ENCODE peak calls at places on chromosomes 13 and 19, in six cellular contexts. O is T-cell, W is T-helper 1 cell, L is fibroblast of gingiva, D is mammary epithelial cell, U is tibial artery. M is an unnamed sample.

GRCh38 chr13:105266615-105267014 is 1268.8 kb downstream of the EFNB2 start:
- DNase-seq in O (no peak), W (no peak), L (no peak), D (no peak), U (no peak), M (no peak)

GRCh38 chr19:6424190-6424938 is at the start of gene KHSRP:
- DNase-seq in O (no peak), W (no peak), L (no peak), D (no peak), U (no peak), M (peak; percentile 71)

GRCh38 chr13:29508130-29508873 is 87.2 kb downstream of the SLC7A1 start:
- DNase-seq in O (peak; percentile 64), W (peak; percentile 65), L (peak; percentile 74), D (peak; percentile 42), U (peak; percentile 92), M (peak; percentile 91)

GRCh38 chr13:80630685-80631121 is 289.8 kb upstream of the SPRY2 start:
- DNase-seq in O (no peak), W (no peak), L (peak; percentile 70), D (no peak), U (no peak), M (no peak)

GRCh38 chr19:19040417-19040816 is 7.0 kb downstream of the ARMC6 start:
- DNase-seq in O (no peak), W (no peak), L (peak; percentile 96), D (no peak), U (peak; percentile 93), M (no peak)

GRCh38 chr19:18501351-18501750 is 20.5 kb downstream of the ELL start:
- DNase-seq in O (no peak), W (no peak), L (no peak), D (no peak), U (no peak), M (no peak)

GRCh38 chr19:27750697-27751391 is 1462.1 kb downstream of the UQCRFS1 start:
- DNase-seq in O (no peak), W (no peak), L (no peak), D (no peak), U (no peak), M (no peak)

GRCh38 chr13:104737713-104738112 is 1671.5 kb upstream of the SLC10A2 start:
- DNase-seq in O (no peak), W (no peak), L (no peak), D (no peak), U (no peak), M (no peak)

GRCh38 chr13:71712988-71713653 is 153.9 kb downstream of the DACH1 start:
- DNase-seq in O (no peak), W (no peak), L (no peak), D (no peak), U (no peak), M (no peak)

GRCh38 chr19:13503570-13504235 is 2.6 kb downstream of the CACNA1A start:
- DNase-seq in O (no peak), W (no peak), L (no peak), D (no peak), U (no peak), M (no peak)

GRCh38 chr19:46404039-46404883 is 9.1 kb downstream of the CCDC8 start:
- DNase-seq in O (no peak), W (no peak), L (peak; percentile 42), D (no peak), U (peak; percentile 86), M (no peak)

GRCh38 chr13:78586706-78587105 is 16.6 kb downstream of the POU4F1 start:
- DNase-seq in O (no peak), W (no peak), L (no peak), D (no peak), U (no peak), M (peak; percentile 72)

GRCh38 chr19:8208119-8208709 is 956 bp upstream of the CERS4 start:
- DNase-seq in O (no peak), W (no peak), L (no peak), D (no peak), U (no peak), M (no peak)

GRCh38 chr19:40658031-40658430 is 32.4 kb downstream of the NUMBL start:
- DNase-seq in O (no peak), W (no peak), L (no peak), D (no peak), U (no peak), M (no peak)

GRCh38 chr19:2815191-2815614 is 4.5 kb upstream of the ZNF554 start:
- DNase-seq in O (no peak), W (no peak), L (no peak), D (no peak), U (no peak), M (no peak)

GRCh38 chr13:101492251-101492910 is 39.9 kb downstream of the ITGBL1 start:
- DNase-seq in O (no peak), W (no peak), L (peak; percentile 24), D (no peak), U (no peak), M (no peak)

GRCh38 chr13:52743988-52744387 is 4.4 kb upstream of the CNMD start:
- DNase-seq in O (no peak), W (no peak), L (no peak), D (no peak), U (no peak), M (peak; percentile 48)

GRCh38 chr13:104372128-104372527 is 1305.9 kb upstream of the SLC10A2 start:
- DNase-seq in O (no peak), W (no peak), L (no peak), D (no peak), U (no peak), M (no peak)

GRCh38 chr19:32345261-32346207 is at the start of gene ZNF507:
- DNase-seq in O (peak; percentile 71), W (peak; percentile 75), L (peak; percentile 62), D (peak; percentile 61), U (peak; percentile 85), M (peak; percentile 94)

GRCh38 chr19:12736854-12737665 is at the start of gene GET3:
- DNase-seq in O (peak; percentile 58), W (peak; percentile 79), L (peak; percentile 100), D (peak; percentile 100), U (peak; percentile 98), M (peak; percentile 96)

GRCh38 chr13:76383671-76384461 is 502.3 kb downstream of the KCTD12 start:
- DNase-seq in O (no peak), W (no peak), L (peak; percentile 94), D (peak; percentile 77), U (no peak), M (no peak)

GRCh38 chr13:23822252-23822824 is 66.9 kb downstream of the MIPEP start:
- DNase-seq in O (no peak), W (no peak), L (peak; percentile 51), D (no peak), U (no peak), M (no peak)

GRCh38 chr13:103157034-103157433 is 90.8 kb upstream of the SLC10A2 start:
- DNase-seq in O (no peak), W (no peak), L (no peak), D (peak; percentile 89), U (no peak), M (no peak)

GRCh38 chr19:6006896-6007295 is 29.0 kb upstream of the RANBP3 start:
- DNase-seq in O (no peak), W (no peak), L (no peak), D (no peak), U (no peak), M (no peak)